ENCODE peak calls at places on chromosomes 16 and 17, in five cellular contexts. G is AG04450, V is body of pancreas, H is cardiac fibroblast, O is tibial nerve. N is an unnamed sample.

GRCh38 chr17:80622170-80622466 is 77.5 kb downstream of the RPTOR start:
- DNase-seq in G (no peak), V (no peak), H (no peak), O (no peak), N (no peak)

GRCh38 chr17:59002126-59002525 is 104.6 kb downstream of the TRIM37 start:
- DNase-seq in G (no peak), V (no peak), H (no peak), O (no peak), N (no peak)

GRCh38 chr17:10737168-10737622 is 7.4 kb upstream of the TMEM220 start:
- DNase-seq in G (peak), V (peak), H (peak), O (peak), N (peak)

GRCh38 chr16:10579965-10580918 is at the start of gene EMP2:
- DNase-seq in G (peak), V (peak), H (peak), O (peak), N (peak)

GRCh38 chr16:53950677-53951076 is 246.7 kb downstream of the FTO start:
- DNase-seq in G (no peak), V (peak), H (no peak), O (no peak), N (no peak)

GRCh38 chr17:71709974-71710373 is 410.8 kb upstream of the SOX9 start:
- DNase-seq in G (no peak), V (no peak), H (no peak), O (no peak), N (peak)

GRCh38 chr17:67421869-67422273 is 44.8 kb downstream of the PITPNC1 start:
- DNase-seq in G (peak), V (peak), H (peak), O (no peak), N (peak)

GRCh38 chr17:65071861-65072260 is 15.3 kb upstream of the GNA13 start:
- DNase-seq in G (no peak), V (no peak), H (no peak), O (no peak), N (peak)

GRCh38 chr17:44039829-44040635 is 25.3 kb upstream of the TMEM101 start:
- DNase-seq in G (no peak), V (no peak), H (no peak), O (no peak), N (peak)

GRCh38 chr16:56847173-56847948 is 17.6 kb upstream of the SLC12A3 start:
- DNase-seq in G (no peak), V (no peak), H (peak), O (no peak), N (no peak)

GRCh38 chr16:31453255-31454204 is 5.8 kb upstream of the ARMC5 start:
- DNase-seq in G (no peak), V (peak), H (peak), O (no peak), N (peak)

GRCh38 chr17:7721612-7722011 is 4.1 kb downstream of the DNAH2 start:
- DNase-seq in G (no peak), V (no peak), H (no peak), O (no peak), N (no peak)

GRCh38 chr16:35364263-35364662 is 1904.9 kb downstream of the TP53TG3F start:
- DNase-seq in G (no peak), V (no peak), H (no peak), O (no peak), N (no peak)

GRCh38 chr16:6932871-6933390 is 399.7 kb upstream of the RBFOX1 start:
- DNase-seq in G (no peak), V (no peak), H (no peak), O (no peak), N (no peak)

GRCh38 chr17:75047398-75048098 is 523 bp downstream of the KCTD2 start:
- DNase-seq in G (no peak), V (peak), H (peak), O (peak), N (no peak)

GRCh38 chr17:1180958-1181768 is 1.4 kb upstream of the ABR start:
- DNase-seq in G (no peak), V (no peak), H (no peak), O (no peak), N (no peak)

GRCh38 chr16:86584726-86585721 is 6.7 kb downstream of the FOXL1 start:
- DNase-seq in G (no peak), V (no peak), H (no peak), O (no peak), N (peak)

GRCh38 chr16:51157698-51158097 is 6.6 kb upstream of the SALL1 start:
- DNase-seq in G (no peak), V (no peak), H (no peak), O (no peak), N (no peak)

GRCh38 chr17:32586666-32587065 is 99.9 kb downstream of the CDK5R1 start:
- DNase-seq in G (no peak), V (no peak), H (peak), O (no peak), N (peak)

GRCh38 chr16:35741546-35741945 is 2282.1 kb downstream of the TP53TG3F start:
- DNase-seq in G (no peak), V (no peak), H (no peak), O (no peak), N (no peak)

GRCh38 chr17:44909681-44910144 is 5.6 kb downstream of the GFAP start:
- DNase-seq in G (peak), V (no peak), H (peak), O (no peak), N (peak)

GRCh38 chr17:54900457-54901229 is at the start of gene TOM1L1:
- DNase-seq in G (peak), V (peak), H (peak), O (no peak), N (peak)
- TF ChIP-seq CTCF in G (peak), V (peak), H (no peak), O (no peak), N (no peak)

GRCh38 chr17:28227278-28228108 is 91.5 kb upstream of the TMEM97 start:
- DNase-seq in G (no peak), V (peak), H (peak), O (no peak), N (no peak)
- H3K4me3 ChIP-seq in G (peak), V (peak), H (peak), O (peak), N (peak)

GRCh38 chr16:52556083-52556482 is 9.1 kb upstream of the TOX3 start:
- DNase-seq in G (no peak), V (no peak), H (no peak), O (no peak), N (no peak)

GRCh38 chr16:52552643-52553042 is 5.7 kb upstream of the TOX3 start:
- DNase-seq in G (no peak), V (no peak), H (no peak), O (no peak), N (no peak)

GRCh38 chr16:52555572-52555971 is 8.6 kb upstream of the TOX3 start:
- DNase-seq in G (no peak), V (no peak), H (no peak), O (no peak), N (no peak)

GRCh38 chr16:52554334-52554733 is 7.4 kb upstream of the TOX3 start:
- DNase-seq in G (no peak), V (no peak), H (no peak), O (no peak), N (no peak)

DNA sequence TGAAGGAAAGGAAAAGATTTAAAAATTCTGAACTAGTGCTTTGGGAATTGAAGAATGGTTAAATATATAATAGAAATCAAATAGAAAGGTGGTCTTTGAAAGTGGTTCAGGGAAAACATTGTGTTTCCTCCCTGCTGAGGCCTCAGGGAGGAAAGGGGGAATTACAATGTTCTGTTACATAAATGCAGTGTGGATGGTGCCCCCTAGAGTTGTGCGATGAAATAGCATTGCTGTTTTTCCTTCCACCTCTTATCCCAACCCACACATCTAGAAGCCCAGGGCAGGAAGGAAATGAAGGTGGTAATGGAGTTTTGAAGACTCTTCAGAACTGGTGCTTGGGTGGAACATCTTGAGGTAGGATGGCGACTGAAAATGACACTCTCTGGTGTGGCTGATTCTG is 6.4 kb upstream of the TOX3 start:
- DNase-seq in G (no peak), V (no peak), H (no peak), O (no peak), N (no peak)
- TF ChIP-seq CTCF in G (peak), V (no peak), H (no peak), O (no peak), N (no peak)

DNA sequence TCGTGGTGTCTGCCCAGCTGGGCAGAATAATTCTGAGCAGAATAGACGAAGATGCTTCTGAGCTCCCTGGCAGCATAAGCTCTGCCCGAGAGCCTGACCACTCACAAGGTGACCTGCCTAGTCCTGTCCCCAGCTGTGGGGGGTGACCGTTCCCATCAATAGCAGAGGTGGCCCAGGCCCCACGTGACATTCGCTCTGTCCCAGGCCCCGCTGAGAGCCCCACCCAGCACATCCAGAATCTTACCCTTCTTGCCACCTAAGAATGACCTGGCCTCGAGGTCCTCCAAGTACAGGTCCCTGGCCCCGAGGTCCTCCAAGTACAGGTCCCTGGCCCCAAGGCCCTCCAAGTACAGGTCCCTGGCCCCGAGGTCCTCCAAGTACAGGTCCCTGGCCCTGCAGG is 695 bp upstream of the TMEM204 start:
- DNase-seq in G (no peak), V (no peak), H (no peak), O (no peak), N (no peak)
- H3K4me3 ChIP-seq in G (no peak), V (no peak), H (peak), O (peak), N (peak)

DNA sequence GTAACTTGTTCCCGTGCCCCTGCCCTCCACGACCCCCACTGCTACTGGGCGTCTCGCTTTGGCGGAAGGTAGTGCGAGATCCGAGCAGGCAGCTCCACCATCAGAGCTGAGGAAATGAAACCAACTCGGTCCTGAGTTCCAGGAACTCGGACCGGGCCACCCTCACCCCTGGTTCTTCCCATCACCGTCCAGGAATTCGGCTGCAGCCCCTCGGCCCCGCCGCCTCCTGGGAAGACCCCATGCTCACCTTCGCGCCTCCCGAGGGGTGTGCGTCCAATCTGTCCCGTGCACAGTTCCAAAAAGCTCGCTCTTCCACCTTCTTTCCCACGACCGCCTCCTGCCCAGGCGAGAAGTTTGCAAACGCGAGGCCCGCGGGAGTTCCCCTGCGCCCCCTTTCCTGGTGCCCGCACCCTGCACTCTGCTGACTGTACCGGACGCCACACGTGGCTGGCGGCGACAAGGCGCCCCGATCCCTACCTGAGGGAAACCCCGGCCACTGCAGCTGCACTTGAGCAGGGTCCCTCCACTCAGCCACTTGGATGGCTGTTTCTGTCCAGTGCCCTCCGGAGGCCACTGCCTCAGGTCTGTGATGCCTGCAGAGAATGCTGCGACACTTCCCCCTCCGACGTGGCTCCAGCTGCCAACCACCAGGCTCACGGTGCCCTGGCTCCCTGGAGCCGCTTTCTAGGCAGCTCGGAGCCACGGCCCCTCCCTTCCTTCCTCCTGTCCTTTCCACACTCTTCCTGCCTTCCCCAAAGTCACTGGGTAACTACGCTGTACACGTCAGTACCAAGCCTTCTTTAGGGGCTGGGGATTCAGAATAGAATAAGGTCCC is at the start of gene MLKL:
- DNase-seq in G (no peak), V (peak), H (peak), O (peak), N (peak)
- TF ChIP-seq CTCF in G (no peak), V (no peak), H (no peak), O (no peak), N (no peak)

DNA sequence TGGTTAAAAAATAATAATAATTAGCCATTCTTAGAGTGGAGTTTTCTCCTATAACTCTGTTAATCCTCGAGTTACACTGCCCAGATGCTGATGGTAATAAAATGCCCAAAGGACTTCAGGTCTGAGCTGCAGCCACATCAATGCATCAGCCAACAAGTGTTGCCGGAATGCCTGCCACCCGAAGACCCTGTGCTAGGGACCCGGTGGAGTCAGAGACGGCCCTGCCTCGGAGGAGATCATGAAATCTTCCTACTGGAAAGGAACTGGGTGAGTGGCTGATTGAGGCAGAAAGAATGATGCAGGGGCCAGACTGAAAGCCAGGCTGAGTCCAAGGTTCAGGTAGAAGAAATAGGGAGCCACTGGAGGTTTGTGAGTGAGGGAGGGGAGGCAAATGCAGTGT is 100.2 kb downstream of the ZNF423 start:
- DNase-seq in G (no peak), V (no peak), H (no peak), O (no peak), N (no peak)
- H3K4me3 ChIP-seq in G (no peak), V (no peak), H (no peak), O (no peak), N (no peak)

DNA sequence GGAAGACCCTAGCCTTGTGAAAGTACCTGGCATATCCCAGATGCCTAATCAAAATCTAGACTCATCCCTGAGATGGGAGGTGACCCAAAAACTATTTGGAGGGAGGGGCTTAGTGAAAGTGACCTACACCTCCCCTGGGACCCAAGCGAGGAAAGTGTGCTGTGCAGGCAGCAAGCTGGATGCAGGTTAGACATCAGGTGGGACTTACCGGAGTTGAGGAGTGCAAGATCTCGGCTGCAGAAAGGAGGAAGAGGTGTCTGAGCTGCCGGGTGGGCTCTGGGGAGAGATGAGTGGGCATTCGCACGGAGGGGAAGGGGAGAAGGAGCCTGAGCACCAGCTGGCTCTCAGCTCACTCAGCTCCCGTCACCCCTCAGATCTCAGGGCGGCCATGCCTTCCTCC is 10.3 kb upstream of the SBK1 start:
- DNase-seq in G (no peak), V (no peak), H (no peak), O (no peak), N (no peak)
- TF ChIP-seq CTCF in G (no peak), V (no peak), H (no peak), O (no peak), N (no peak)

GRCh38 chr17:61403846-61404701 is 4.4 kb downstream of the TBX2 start:
- DNase-seq in G (no peak), V (no peak), H (no peak), O (no peak), N (no peak)
- H3K4me3 ChIP-seq in G (peak), V (no peak), H (peak), O (peak), N (no peak)

GRCh38 chr17:2709173-2709661 is 2.3 kb downstream of the CLUH start:
- DNase-seq in G (no peak), V (peak), H (no peak), O (no peak), N (peak)

GRCh38 chr17:2706911-2707510 is 4.6 kb downstream of the CLUH start:
- DNase-seq in G (no peak), V (no peak), H (no peak), O (no peak), N (no peak)

GRCh38 chr17:2705888-2706795 is 5.4 kb downstream of the CLUH start:
- DNase-seq in G (no peak), V (no peak), H (no peak), O (no peak), N (no peak)

GRCh38 chr17:2708585-2709172 is 2.9 kb downstream of the CLUH start:
- DNase-seq in G (no peak), V (no peak), H (no peak), O (no peak), N (no peak)

GRCh38 chr17:2707721-2708584 is 3.6 kb downstream of the CLUH start:
- DNase-seq in G (no peak), V (peak), H (peak), O (no peak), N (no peak)
- TF ChIP-seq CTCF in G (peak), V (peak), H (peak), O (no peak), N (peak)

DNA sequence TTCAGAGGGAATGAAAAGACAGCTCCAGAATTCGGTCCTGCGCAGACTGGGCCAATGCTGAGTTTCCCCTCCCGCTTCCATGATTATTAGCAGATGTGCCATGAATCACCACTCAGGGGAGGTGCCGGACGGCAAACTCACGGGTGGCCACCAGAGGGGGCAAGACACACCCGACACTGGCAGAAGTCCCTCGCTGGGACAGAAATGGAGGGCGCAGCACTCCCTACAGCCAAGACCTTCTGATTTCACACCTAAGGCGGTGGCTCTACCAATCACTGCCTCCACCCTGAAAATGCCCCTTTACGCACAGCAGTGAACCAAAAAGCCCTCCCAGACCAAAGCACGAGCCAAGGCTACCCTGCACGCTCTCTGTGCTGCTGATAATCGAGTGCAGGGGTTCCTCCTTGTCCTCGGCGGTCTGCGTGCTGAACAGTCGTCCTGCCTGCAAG is 26.8 kb downstream of the TRAP1 start:
- DNase-seq in G (peak), V (peak), H (peak), O (peak), N (peak)
- H3K4me3 ChIP-seq in G (peak), V (no peak), H (peak), O (peak), N (peak)